ENCODE peak calls at places on chromosomes 4 and X, in ten cellular contexts. E, K, A, O, I, L, X, Z, C and D are unnamed samples.

GRCh38 chr4:11505225-11505971 is 76.7 kb upstream of the HS3ST1 start:
- DNase-seq in E (no peak), K (no peak), A (no peak), O (peak), I (no peak), L (peak), X (peak), Z (no peak), C (peak), D (peak)

GRCh38 chr4:166091146-166091545 is 218.1 kb downstream of the TLL1 start:
- DNase-seq in E (no peak), K (no peak), A (no peak), O (peak), I (no peak), L (no peak), X (peak), Z (peak), C (no peak), D (no peak)

GRCh38 chr4:139207873-139208403 is 30.9 kb upstream of the ELF2 start:
- DNase-seq in E (no peak), K (no peak), A (no peak), O (peak), I (no peak), L (no peak), X (no peak), Z (no peak), C (no peak), D (no peak)

GRCh38 chr4:88264338-88264737 is 20.0 kb downstream of the PPM1K start:
- DNase-seq in E (no peak), K (no peak), A (no peak), O (no peak), I (no peak), L (no peak), X (no peak), Z (no peak), C (no peak), D (no peak)

GRCh38 chrX:145832796-145833195 is 15.2 kb downstream of the SLITRK2 start:
- DNase-seq in E (no peak), K (no peak), A (no peak), O (no peak), I (no peak), L (no peak), X (no peak), Z (no peak), C (no peak), D (no peak)

GRCh38 chr4:145819246-145820181 is 119.1 kb downstream of the ZNF827 start:
- DNase-seq in E (no peak), K (no peak), A (no peak), O (no peak), I (no peak), L (no peak), X (no peak), Z (peak), C (no peak), D (no peak)

GRCh38 chr4:4825431-4825830 is 34.0 kb upstream of the MSX1 start:
- DNase-seq in E (no peak), K (no peak), A (no peak), O (no peak), I (no peak), L (no peak), X (no peak), Z (no peak), C (no peak), D (no peak)

GRCh38 chr4:91116861-91117260 is 989.7 kb downstream of the CCSER1 start:
- DNase-seq in E (no peak), K (no peak), A (peak), O (peak), I (no peak), L (peak), X (peak), Z (peak), C (no peak), D (peak)

GRCh38 chrX:113330416-113330815 is 489.8 kb upstream of the AMOT start:
- DNase-seq in E (peak), K (no peak), A (no peak), O (no peak), I (no peak), L (no peak), X (no peak), Z (no peak), C (no peak), D (no peak)

GRCh38 chr4:72457158-72457557 is 111.9 kb downstream of the ADAMTS3 start:
- DNase-seq in E (no peak), K (no peak), A (no peak), O (no peak), I (no peak), L (no peak), X (peak), Z (no peak), C (no peak), D (no peak)

GRCh38 chrX:66751136-66751782 is 112.4 kb upstream of the EDA2R start:
- DNase-seq in E (no peak), K (no peak), A (no peak), O (no peak), I (no peak), L (no peak), X (no peak), Z (no peak), C (no peak), D (no peak)

GRCh38 chrX:51697397-51697796 is 12.9 kb upstream of the CENPVL1 start:
- DNase-seq in E (no peak), K (no peak), A (peak), O (no peak), I (no peak), L (no peak), X (no peak), Z (no peak), C (no peak), D (no peak)

GRCh38 chrX:123013141-123013540 is 170.9 kb upstream of the GRIA3 start:
- DNase-seq in E (no peak), K (no peak), A (no peak), O (no peak), I (no peak), L (no peak), X (peak), Z (no peak), C (no peak), D (no peak)

GRCh38 chr4:142366821-142367220 is 479.3 kb downstream of the INPP4B start:
- DNase-seq in E (no peak), K (no peak), A (no peak), O (peak), I (no peak), L (no peak), X (no peak), Z (no peak), C (no peak), D (no peak)

GRCh38 chr4:26056406-26056805 is 142.4 kb downstream of the SMIM20 start:
- DNase-seq in E (no peak), K (no peak), A (no peak), O (no peak), I (no peak), L (no peak), X (no peak), Z (no peak), C (no peak), D (no peak)